ENCODE peak calls at places on chromosomes 6 and 20, in seven cellular contexts. P, U, T, I, J, Z and Y are unnamed samples.

GRCh38 chr6:68778356-68779020 is 143.4 kb downstream of the ADGRB3 start:
- DNase-seq in P (no peak), U (peak; percentile 6), T (no peak), I (peak; percentile 24), J (no peak), Z (peak; percentile 5), Y (peak; percentile 53)

GRCh38 chr6:19876672-19877071 is 39.5 kb downstream of the ID4 start:
- DNase-seq in P (no peak), U (no peak), T (no peak), I (no peak), J (no peak), Z (no peak), Y (no peak)

GRCh38 chr6:44161997-44162338 is 3.3 kb downstream of the CAPN11 start:
- DNase-seq in P (no peak), U (no peak), T (no peak), I (no peak), J (no peak), Z (peak; percentile 64), Y (no peak)

GRCh38 chr6:35065441-35065800 is 75.7 kb downstream of the TCP11 start:
- DNase-seq in P (no peak), U (no peak), T (no peak), I (no peak), J (no peak), Z (no peak), Y (no peak)

GRCh38 chr6:157075549-157076426 is 247.5 kb downstream of the TMEM242 start:
- DNase-seq in P (no peak), U (no peak), T (no peak), I (no peak), J (no peak), Z (no peak), Y (no peak)

GRCh38 chr6:29702519-29703103 is 20.6 kb upstream of the HLA-F start:
- DNase-seq in P (no peak), U (no peak), T (peak; percentile 89), I (peak; percentile 41), J (peak; percentile 41), Z (peak; percentile 47), Y (no peak)

GRCh38 chr6:71473908-71474307 is 185.3 kb downstream of the OGFRL1 start:
- DNase-seq in P (peak; percentile 88), U (no peak), T (no peak), I (peak; percentile 43), J (no peak), Z (no peak), Y (no peak)

GRCh38 chr6:51028271-51028670 is 209.6 kb downstream of the TFAP2B start:
- DNase-seq in P (no peak), U (no peak), T (no peak), I (no peak), J (no peak), Z (peak; percentile 5), Y (no peak)

GRCh38 chr6:85669735-85670194 is 27.1 kb upstream of the SYNCRIP start:
- DNase-seq in P (no peak), U (peak; percentile 23), T (peak; percentile 45), I (no peak), J (peak; percentile 63), Z (peak; percentile 59), Y (no peak)

GRCh38 chr6:16803294-16804006 is 42.2 kb upstream of the ATXN1 start:
- DNase-seq in P (peak; percentile 68), U (no peak), T (no peak), I (no peak), J (no peak), Z (no peak), Y (peak; percentile 86)

GRCh38 chr6:53441761-53442160 is 93.0 kb upstream of the ELOVL5 start:
- DNase-seq in P (no peak), U (no peak), T (no peak), I (no peak), J (no peak), Z (no peak), Y (no peak)

GRCh38 chr6:157893238-157893637 is 70.2 kb downstream of the SNX9 start:
- DNase-seq in P (no peak), U (no peak), T (peak; percentile 62), I (no peak), J (peak; percentile 76), Z (no peak), Y (no peak)

DNA sequence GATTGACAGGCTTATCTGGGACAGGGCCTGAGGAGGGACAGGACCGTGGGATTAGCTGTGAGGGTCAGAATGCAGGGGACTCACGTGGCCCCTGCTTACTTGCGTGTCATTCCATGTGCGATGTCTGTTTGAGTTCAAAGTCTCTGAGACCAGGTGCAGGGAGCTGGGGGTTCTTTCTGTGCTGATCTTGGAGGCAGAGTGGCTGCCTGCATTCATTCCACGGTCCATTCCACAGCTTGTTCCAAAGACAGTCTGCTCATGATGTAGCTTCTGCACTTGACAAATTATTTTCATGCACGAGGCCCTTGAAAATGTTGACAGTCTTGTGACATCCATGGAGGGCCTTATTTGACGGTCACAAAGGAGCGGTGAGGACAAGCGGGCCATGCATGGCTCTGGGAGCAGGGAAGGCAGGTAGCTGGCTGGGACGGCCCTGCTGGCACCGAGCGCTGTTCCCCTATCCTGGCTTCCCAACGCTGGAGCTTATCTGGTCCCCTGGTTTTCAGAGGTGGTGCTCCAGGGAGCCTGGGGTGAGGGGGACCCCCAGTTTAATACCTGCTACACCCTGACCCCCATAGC is 156.3 kb upstream of the RNF24 start:
- DNase-seq in P (no peak), U (no peak), T (no peak), I (peak; percentile 75), J (no peak), Z (no peak), Y (no peak)
- H3K27ac ChIP-seq in P (peak overlapping the region; percentile 66), U (no peak overlapping the region), T (no peak overlapping the region), I (peak overlapping the region; percentile 91), J (peak overlapping the region; percentile 35), Z (peak overlapping the region; percentile 71), Y (peak overlapping the region; percentile 93)

GRCh38 chr6:159959165-159959975 is 9.5 kb upstream of the IGF2R start:
- DNase-seq in P (no peak), U (peak; percentile 88), T (no peak), I (no peak), J (no peak), Z (no peak), Y (no peak)

GRCh38 chr6:159955945-159956361 is 12.9 kb upstream of the IGF2R start:
- DNase-seq in P (no peak), U (no peak), T (no peak), I (no peak), J (no peak), Z (no peak), Y (no peak)

GRCh38 chr6:159960485-159960884 is 8.4 kb upstream of the IGF2R start:
- DNase-seq in P (no peak), U (no peak), T (no peak), I (no peak), J (no peak), Z (no peak), Y (no peak)

GRCh38 chr6:159961523-159961922 is 7.4 kb upstream of the IGF2R start:
- DNase-seq in P (no peak), U (peak; percentile 48), T (no peak), I (no peak), J (no peak), Z (no peak), Y (no peak)

DNA sequence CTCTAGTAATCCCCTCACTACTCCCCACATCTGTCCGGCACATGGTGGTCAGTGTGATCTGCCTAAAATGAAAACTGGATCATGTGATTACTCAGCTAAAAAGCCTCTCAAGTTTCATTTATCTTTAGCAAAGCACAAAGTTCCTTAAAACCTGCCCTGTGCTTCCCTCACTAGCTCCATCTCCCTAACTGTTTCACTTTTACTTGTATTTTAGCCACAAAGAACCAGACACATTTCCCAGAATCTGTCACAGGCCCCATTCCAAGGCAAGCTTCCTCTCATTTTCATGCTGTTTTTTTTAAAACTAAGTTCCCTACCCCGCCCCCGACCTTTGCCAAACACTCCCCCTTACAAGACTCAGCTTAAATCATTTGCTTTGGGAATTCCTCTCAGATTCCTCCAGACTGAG is 8.9 kb upstream of the IGF2R start:
- DNase-seq in P (no peak), U (no peak), T (no peak), I (no peak), J (no peak), Z (no peak), Y (no peak)
- H3K27ac ChIP-seq in P (peak overlapping the region; percentile 61), U (no peak overlapping the region), T (no peak overlapping the region), I (no peak overlapping the region), J (no peak overlapping the region), Z (no peak overlapping the region), Y (peak overlapping the region; percentile 33)

GRCh38 chr6:3057063-3057462 is 11.2 kb upstream of the RIPK1 start:
- DNase-seq in P (no peak), U (no peak), T (no peak), I (no peak), J (no peak), Z (no peak), Y (no peak)

GRCh38 chr6:3061501-3061941 is 6.8 kb upstream of the RIPK1 start:
- DNase-seq in P (no peak), U (no peak), T (no peak), I (no peak), J (no peak), Z (peak; percentile 58), Y (no peak)

GRCh38 chr6:3053231-3053508 is 15.1 kb upstream of the RIPK1 start:
- DNase-seq in P (no peak), U (no peak), T (no peak), I (no peak), J (no peak), Z (no peak), Y (no peak)

GRCh38 chr6:3063733-3064700 is 4.3 kb upstream of the RIPK1 start:
- DNase-seq in P (peak; percentile 99), U (peak; percentile 92), T (peak; percentile 88), I (peak; percentile 87), J (peak; percentile 82), Z (peak; percentile 82), Y (peak; percentile 87)

GRCh38 chr6:3058957-3059356 is 9.3 kb upstream of the RIPK1 start:
- DNase-seq in P (no peak), U (no peak), T (no peak), I (no peak), J (no peak), Z (no peak), Y (no peak)
- H3K27ac ChIP-seq in P (no peak overlapping the region), U (no peak overlapping the region), T (no peak overlapping the region), I (no peak overlapping the region), J (no peak overlapping the region), Z (no peak overlapping the region), Y (no peak overlapping the region)

GRCh38 chr6:31948306-31948705 is 2.4 kb downstream of the CFB start:
- DNase-seq in P (no peak), U (no peak), T (no peak), I (no peak), J (no peak), Z (no peak), Y (no peak)
- H3K27ac ChIP-seq in P (no peak overlapping the region), U (no peak overlapping the region), T (no peak overlapping the region), I (no peak overlapping the region), J (no peak overlapping the region), Z (no peak overlapping the region), Y (no peak overlapping the region)

GRCh38 chr6:112501705-112502104 is 154.6 kb downstream of the RFPL4B start:
- DNase-seq in P (no peak), U (no peak), T (no peak), I (no peak), J (no peak), Z (no peak), Y (peak; percentile 29)

GRCh38 chr6:112503210-112503609 is 156.1 kb downstream of the RFPL4B start:
- DNase-seq in P (no peak), U (no peak), T (no peak), I (no peak), J (no peak), Z (no peak), Y (peak; percentile 26)

GRCh38 chr6:112502348-112503130 is 155.4 kb downstream of the RFPL4B start:
- DNase-seq in P (no peak), U (no peak), T (no peak), I (no peak), J (no peak), Z (peak; percentile 8), Y (no peak)
- H3K27ac ChIP-seq in P (no peak overlapping the region), U (no peak overlapping the region), T (no peak overlapping the region), I (no peak overlapping the region), J (no peak overlapping the region), Z (no peak overlapping the region), Y (no peak overlapping the region)